ENCODE peak calls at places on chromosomes 5 and 9, in four cellular contexts. One of them, this sample, is unnamed.

GRCh38 chr5:56078675-56079500 is 84.1 kb upstream of the IL6ST start:
- DNase-seq in cardiac muscle cell: no peak
- DNase-seq in lower leg skin: peak; percentile 89
- DNase-seq in adrenal gland: no peak
- DNase-seq in this sample: no peak

GRCh38 chr5:99037668-99038067 is 108.9 kb upstream of the CHD1 start:
- DNase-seq in cardiac muscle cell: no peak
- DNase-seq in adrenal gland: no peak
- DNase-seq in lower leg skin: no peak
- DNase-seq in this sample: peak; percentile 53

GRCh38 chr5:134594797-134595457 is 37.7 kb downstream of the SAR1B start:
- DNase-seq in lower leg skin: peak; percentile 49
- DNase-seq in adrenal gland: no peak
- DNase-seq in cardiac muscle cell: no peak
- DNase-seq in this sample: no peak

GRCh38 chr5:87906962-87907361 is 361.7 kb downstream of the TMEM161B start:
- DNase-seq in cardiac muscle cell: no peak
- DNase-seq in adrenal gland: no peak
- DNase-seq in lower leg skin: no peak
- DNase-seq in this sample: no peak

GRCh38 chr5:34497031-34497808 is 158.9 kb upstream of the RAI14 start:
- DNase-seq in cardiac muscle cell: no peak
- DNase-seq in adrenal gland: no peak
- DNase-seq in lower leg skin: peak; percentile 91
- DNase-seq in this sample: no peak

GRCh38 chr9:77939149-77939668 is 92.4 kb downstream of the GNAQ start:
- DNase-seq in cardiac muscle cell: no peak
- DNase-seq in adrenal gland: no peak
- DNase-seq in lower leg skin: no peak
- DNase-seq in this sample: no peak

GRCh38 chr5:132812949-132813598 is at the start of gene SOWAHA:
- DNase-seq in cardiac muscle cell: peak; percentile 37
- DNase-seq in lower leg skin: peak; percentile 81
- DNase-seq in adrenal gland: no peak
- DNase-seq in this sample: no peak

GRCh38 chr9:100229136-100229535 is 123.6 kb downstream of the TEX10 start:
- DNase-seq in lower leg skin: no peak
- DNase-seq in cardiac muscle cell: no peak
- DNase-seq in adrenal gland: no peak
- DNase-seq in this sample: no peak

GRCh38 chr9:136043386-136044054 is 51.6 kb downstream of the NACC2 start:
- DNase-seq in cardiac muscle cell: no peak
- DNase-seq in adrenal gland: no peak
- DNase-seq in lower leg skin: peak; percentile 69
- DNase-seq in this sample: no peak

GRCh38 chr9:88816141-88816540 is 175.1 kb upstream of the S1PR3 start:
- DNase-seq in adrenal gland: no peak
- DNase-seq in cardiac muscle cell: no peak
- DNase-seq in lower leg skin: no peak
- DNase-seq in this sample: no peak

GRCh38 chr9:94692601-94693000 is 33.9 kb upstream of the AOPEP start:
- DNase-seq in cardiac muscle cell: no peak
- DNase-seq in lower leg skin: no peak
- DNase-seq in adrenal gland: no peak
- DNase-seq in this sample: no peak

GRCh38 chr5:78778538-78778937 is 130.0 kb upstream of the LHFPL2 start:
- DNase-seq in cardiac muscle cell: no peak
- DNase-seq in adrenal gland: no peak
- DNase-seq in lower leg skin: no peak
- DNase-seq in this sample: no peak

GRCh38 chr9:73162987-73163763 is 11.5 kb downstream of the ANXA1 start:
- DNase-seq in cardiac muscle cell: no peak
- DNase-seq in adrenal gland: no peak
- DNase-seq in lower leg skin: no peak
- DNase-seq in this sample: no peak

GRCh38 chr5:126464016-126464415 is 40.8 kb downstream of the GRAMD2B start:
- DNase-seq in cardiac muscle cell: no peak
- DNase-seq in lower leg skin: no peak
- DNase-seq in adrenal gland: no peak
- DNase-seq in this sample: no peak

GRCh38 chr9:31715250-31715649 is 669.2 kb upstream of the ACO1 start:
- DNase-seq in cardiac muscle cell: no peak
- DNase-seq in adrenal gland: no peak
- DNase-seq in lower leg skin: no peak
- DNase-seq in this sample: no peak

GRCh38 chr5:180414176-180414575 is 61.0 kb upstream of the GFPT2 start:
- DNase-seq in adrenal gland: no peak
- DNase-seq in lower leg skin: peak; percentile 2
- DNase-seq in cardiac muscle cell: no peak
- DNase-seq in this sample: no peak

GRCh38 chr5:8057764-8058163 is 188.8 kb downstream of the MTRR start:
- DNase-seq in cardiac muscle cell: no peak
- DNase-seq in adrenal gland: peak; percentile 25
- DNase-seq in lower leg skin: no peak
- DNase-seq in this sample: no peak

GRCh38 chr5:168798065-168799023 is 219.2 kb upstream of the PANK3 start:
- DNase-seq in adrenal gland: peak; percentile 69
- DNase-seq in cardiac muscle cell: no peak
- DNase-seq in lower leg skin: no peak
- DNase-seq in this sample: no peak

GRCh38 chr9:109862452-109862851 is 82.5 kb downstream of the PALM2AKAP2 start:
- DNase-seq in lower leg skin: no peak
- DNase-seq in adrenal gland: no peak
- DNase-seq in cardiac muscle cell: no peak
- DNase-seq in this sample: no peak

GRCh38 chr9:82829818-82830217 is 233.1 kb downstream of the RASEF start:
- DNase-seq in cardiac muscle cell: no peak
- DNase-seq in adrenal gland: no peak
- DNase-seq in lower leg skin: no peak
- DNase-seq in this sample: no peak

GRCh38 chr5:130992095-130992494 is 173.0 kb downstream of the HINT1 start:
- DNase-seq in lower leg skin: no peak
- DNase-seq in adrenal gland: no peak
- DNase-seq in cardiac muscle cell: no peak
- DNase-seq in this sample: no peak

GRCh38 chr5:150172147-150172546 is 5.6 kb downstream of the CDX1 start:
- DNase-seq in lower leg skin: no peak
- DNase-seq in cardiac muscle cell: no peak
- DNase-seq in adrenal gland: no peak
- DNase-seq in this sample: no peak

GRCh38 chr5:138900281-138900965 is 25.3 kb upstream of the LRRTM2 start:
- DNase-seq in adrenal gland: peak; percentile 18
- DNase-seq in lower leg skin: no peak
- DNase-seq in cardiac muscle cell: no peak
- DNase-seq in this sample: no peak

GRCh38 chr5:44945743-44946142 is 137.0 kb downstream of the MRPS30 start:
- DNase-seq in cardiac muscle cell: no peak
- DNase-seq in lower leg skin: no peak
- DNase-seq in adrenal gland: no peak
- DNase-seq in this sample: no peak

GRCh38 chr9:21684831-21685362 is 117.5 kb upstream of the MTAP start:
- DNase-seq in lower leg skin: no peak
- DNase-seq in adrenal gland: no peak
- DNase-seq in cardiac muscle cell: no peak
- DNase-seq in this sample: no peak

GRCh38 chr9:92476962-92477361 is 5.3 kb downstream of the ASPN start:
- DNase-seq in lower leg skin: no peak
- DNase-seq in cardiac muscle cell: no peak
- DNase-seq in adrenal gland: no peak
- DNase-seq in this sample: no peak

GRCh38 chr5:128703322-128703721 is 165.3 kb upstream of the FBN2 start:
- DNase-seq in cardiac muscle cell: no peak
- DNase-seq in lower leg skin: no peak
- DNase-seq in adrenal gland: no peak
- DNase-seq in this sample: no peak

GRCh38 chr5:132439521-132440206 is 50.9 kb downstream of the IRF1 start:
- DNase-seq in adrenal gland: peak; percentile 88
- DNase-seq in cardiac muscle cell: no peak
- DNase-seq in lower leg skin: peak; percentile 94
- DNase-seq in this sample: no peak

GRCh38 chr9:120912958-120913672 is 13.5 kb downstream of the TRAF1 start:
- DNase-seq in lower leg skin: no peak
- DNase-seq in adrenal gland: no peak
- DNase-seq in cardiac muscle cell: no peak
- DNase-seq in this sample: no peak

GRCh38 chr5:154189819-154190651 is 498 bp upstream of the GALNT10 start:
- DNase-seq in cardiac muscle cell: peak; percentile 87
- DNase-seq in lower leg skin: peak; percentile 97
- DNase-seq in adrenal gland: peak; percentile 89
- DNase-seq in this sample: peak; percentile 78

GRCh38 chr5:26430323-26430722 is 608.1 kb downstream of the CDH9 start:
- DNase-seq in cardiac muscle cell: no peak
- DNase-seq in adrenal gland: no peak
- DNase-seq in lower leg skin: no peak
- DNase-seq in this sample: no peak

GRCh38 chr9:111559000-111559610 is 34.1 kb downstream of the ZNF483 start:
- DNase-seq in adrenal gland: peak; percentile 20
- DNase-seq in lower leg skin: no peak
- DNase-seq in cardiac muscle cell: no peak
- DNase-seq in this sample: no peak

GRCh38 chr5:169656125-169656990 is 19.3 kb downstream of the DOCK2 start:
- DNase-seq in lower leg skin: no peak
- DNase-seq in adrenal gland: no peak
- DNase-seq in cardiac muscle cell: no peak
- DNase-seq in this sample: no peak

GRCh38 chr5:124675921-124676846 is 70.3 kb downstream of the ZNF608 start:
- DNase-seq in lower leg skin: no peak
- DNase-seq in cardiac muscle cell: no peak
- DNase-seq in adrenal gland: no peak
- DNase-seq in this sample: no peak

GRCh38 chr5:135565691-135566421 is 12.9 kb downstream of the CXCL14 start:
- DNase-seq in cardiac muscle cell: peak; percentile 64
- DNase-seq in lower leg skin: peak; percentile 96
- DNase-seq in adrenal gland: peak; percentile 71
- DNase-seq in this sample: peak; percentile 36

GRCh38 chr9:13033959-13034695 is 245.4 kb downstream of the MPDZ start:
- DNase-seq in cardiac muscle cell: peak; percentile 80
- DNase-seq in lower leg skin: peak; percentile 92
- DNase-seq in adrenal gland: peak; percentile 27
- DNase-seq in this sample: no peak

GRCh38 chr9:127154003-127154389 is 31.6 kb upstream of the ANGPTL2 start:
- DNase-seq in lower leg skin: peak; percentile 61
- DNase-seq in adrenal gland: no peak
- DNase-seq in cardiac muscle cell: no peak
- DNase-seq in this sample: no peak

GRCh38 chr9:80605129-80605528 is 1033.4 kb downstream of the TLE4 start:
- DNase-seq in adrenal gland: no peak
- DNase-seq in cardiac muscle cell: peak; percentile 50
- DNase-seq in lower leg skin: no peak
- DNase-seq in this sample: no peak

GRCh38 chr5:963310-963672 is 45.3 kb upstream of the NKD2 start:
- DNase-seq in adrenal gland: no peak
- DNase-seq in cardiac muscle cell: no peak
- DNase-seq in lower leg skin: no peak
- DNase-seq in this sample: no peak

GRCh38 chr5:962801-963200 is 45.8 kb upstream of the NKD2 start:
- DNase-seq in lower leg skin: peak; percentile 83
- DNase-seq in adrenal gland: no peak
- DNase-seq in cardiac muscle cell: no peak
- DNase-seq in this sample: no peak

GRCh38 chr5:964821-965220 is 43.8 kb upstream of the NKD2 start:
- DNase-seq in cardiac muscle cell: no peak
- DNase-seq in adrenal gland: no peak
- DNase-seq in lower leg skin: no peak
- DNase-seq in this sample: no peak

GRCh38 chr5:962386-962785 is 46.2 kb upstream of the NKD2 start:
- DNase-seq in lower leg skin: no peak
- DNase-seq in adrenal gland: no peak
- DNase-seq in cardiac muscle cell: no peak
- DNase-seq in this sample: no peak

GRCh38 chr5:963673-964531 is 44.7 kb upstream of the NKD2 start:
- DNase-seq in lower leg skin: peak; percentile 84
- DNase-seq in cardiac muscle cell: no peak
- DNase-seq in adrenal gland: peak; percentile 30
- DNase-seq in this sample: no peak
- H3K4me3 ChIP-seq in lower leg skin: no peak overlapping the region
- H3K4me3 ChIP-seq in cardiac muscle cell: no peak overlapping the region
- H3K4me3 ChIP-seq in adrenal gland: no peak overlapping the region
- H3K4me3 ChIP-seq in this sample: peak overlapping the region; percentile 24

GRCh38 chr5:129718766-129719165 is 29.1 kb upstream of the MINAR2 start:
- DNase-seq in adrenal gland: no peak
- DNase-seq in cardiac muscle cell: no peak
- DNase-seq in lower leg skin: no peak
- DNase-seq in this sample: no peak
- H3K4me3 ChIP-seq in adrenal gland: no peak overlapping the region
- H3K4me3 ChIP-seq in cardiac muscle cell: no peak overlapping the region
- H3K4me3 ChIP-seq in lower leg skin: no peak overlapping the region
- H3K4me3 ChIP-seq in this sample: no peak overlapping the region

DNA sequence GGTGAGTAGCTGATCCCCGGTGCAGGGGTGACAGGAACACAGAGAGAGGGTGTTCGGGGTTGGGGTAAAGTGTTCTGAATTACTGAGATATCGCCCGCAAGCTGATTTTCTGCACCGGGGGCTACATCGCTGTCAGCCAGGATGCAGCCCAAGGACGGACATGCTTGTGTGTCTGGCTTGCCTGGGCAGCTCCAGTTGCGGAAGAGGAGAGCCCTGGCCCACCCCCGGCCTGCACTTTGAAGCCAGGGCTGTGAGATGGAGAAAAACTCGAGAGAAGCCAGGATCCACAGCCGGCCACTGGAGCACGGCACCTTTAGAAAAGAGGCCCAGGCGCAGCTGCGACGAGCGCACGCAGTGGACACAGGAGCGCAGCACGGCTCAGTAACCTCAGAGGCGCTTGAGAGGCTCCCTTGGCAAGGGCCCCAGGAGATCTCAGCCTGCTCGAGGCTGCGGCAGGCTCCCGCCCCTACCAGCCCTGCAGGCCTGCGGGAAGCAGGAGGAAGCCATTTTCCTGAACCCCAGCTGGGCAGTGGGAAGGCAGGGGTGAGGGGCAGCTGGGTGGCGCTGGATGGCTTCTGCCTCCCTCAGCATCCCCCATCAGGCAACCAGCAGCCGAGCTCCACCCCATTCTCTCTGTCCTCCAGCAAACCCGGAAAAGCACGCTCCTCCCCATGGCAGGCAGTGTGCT is 59.2 kb downstream of the C9orf50 start:
- DNase-seq in adrenal gland: peak; percentile 48
- DNase-seq in cardiac muscle cell: no peak
- DNase-seq in lower leg skin: no peak
- DNase-seq in this sample: no peak
- H3K4me3 ChIP-seq in adrenal gland: no peak overlapping the region
- H3K4me3 ChIP-seq in cardiac muscle cell: no peak overlapping the region
- H3K4me3 ChIP-seq in lower leg skin: no peak overlapping the region
- H3K4me3 ChIP-seq in this sample: no peak overlapping the region

GRCh38 chr9:133616643-133617405 is 7.6 kb upstream of the FAM163B start:
- DNase-seq in adrenal gland: no peak
- DNase-seq in cardiac muscle cell: no peak
- DNase-seq in lower leg skin: no peak
- DNase-seq in this sample: no peak
- H3K4me3 ChIP-seq in adrenal gland: no peak overlapping the region
- H3K4me3 ChIP-seq in cardiac muscle cell: no peak overlapping the region
- H3K4me3 ChIP-seq in lower leg skin: no peak overlapping the region
- H3K4me3 ChIP-seq in this sample: no peak overlapping the region

This sample was measured in effector memory CD4-positive, alpha-beta T cell.